ENCODE peak calls at places on chromosomes 11 and 22, in eight cellular contexts. B is suprapubic skin, V is mucosa of descending colon, M is GM12878, J is AG09309, C is stomach, W is nephron progenitor cell, Z is keratinocyte. R is an unnamed sample.

GRCh38 chr11:69799582-69799981 is 19.6 kb downstream of the FGF3 start:
- DNase-seq in B (no peak), C (no peak), J (no peak), Z (no peak), M (no peak), W (no peak), V (no peak), R (no peak)

GRCh38 chr11:121131656-121132055 is 30.6 kb downstream of the TECTA start:
- DNase-seq in V (no peak), J (no peak), W (no peak), C (no peak), B (no peak), M (no peak), Z (no peak), R (no peak)

GRCh38 chr11:1643146-1643690 is 13.6 kb downstream of the KRTAP5-5 start:
- DNase-seq in Z (no peak), V (no peak), B (no peak), W (no peak), J (no peak), C (no peak), M (no peak), R (peak)

GRCh38 chr11:125408281-125408680 is 87.8 kb downstream of the FEZ1 start:
- DNase-seq in B (no peak), V (no peak), W (no peak), C (no peak), M (no peak), J (no peak), Z (no peak), R (no peak)

GRCh38 chr11:129278586-129279319 is 86.6 kb upstream of the ARHGAP32 start:
- DNase-seq in M (no peak), C (no peak), J (no peak), Z (no peak), B (no peak), W (peak), V (peak), R (no peak)

GRCh38 chr11:834371-835316 is 1.9 kb downstream of the CD151 start:
- DNase-seq in M (no peak), J (no peak), B (no peak), V (peak), Z (peak), C (peak), W (no peak), R (no peak)

GRCh38 chr22:20206709-20207215 is 55.9 kb upstream of the CCDC188 start:
- DNase-seq in C (peak), B (no peak), Z (no peak), W (no peak), M (no peak), V (peak), J (no peak), R (no peak)

GRCh38 chr11:99371257-99371656 is 350.5 kb downstream of the CNTN5 start:
- DNase-seq in Z (no peak), W (no peak), C (no peak), M (no peak), J (no peak), V (no peak), B (no peak), R (no peak)

GRCh38 chr11:1548221-1549070 is 23.6 kb downstream of the DUSP8 start:
- DNase-seq in Z (no peak), W (peak), V (peak), C (peak), J (peak), B (no peak), M (no peak), R (no peak)

GRCh38 chr11:28963189-28963588 is 855.0 kb downstream of the METTL15 start:
- DNase-seq in C (no peak), B (no peak), V (no peak), J (peak), Z (no peak), W (no peak), M (no peak), R (no peak)

GRCh38 chr11:62458212-62459002 is 39.6 kb downstream of the SCGB1A1 start:
- DNase-seq in C (no peak), V (no peak), J (no peak), M (no peak), W (no peak), B (no peak), Z (no peak), R (no peak)

GRCh38 chr11:67389477-67389876 is 2.3 kb upstream of the RAD9A start:
- DNase-seq in Z (no peak), W (peak), V (peak), J (no peak), C (peak), B (no peak), M (no peak), R (no peak)

GRCh38 chr22:31872209-31872608 is 72.1 kb upstream of the YWHAH start:
- DNase-seq in J (no peak), Z (no peak), M (no peak), C (peak), B (no peak), V (no peak), W (no peak), R (no peak)

GRCh38 chr11:91248199-91248807 is 976.3 kb upstream of the FAT3 start:
- DNase-seq in M (no peak), V (no peak), C (peak), J (no peak), B (no peak), W (peak), Z (no peak), R (no peak)
- TF ChIP-seq CTCF in M (peak), V (no peak), C (peak), J (peak), B (peak), W (peak), Z (no peak), R (peak)

GRCh38 chr11:35622070-35622469 is 3.8 kb downstream of the FJX1 start:
- DNase-seq in B (no peak), W (no peak), V (no peak), J (peak), C (no peak), Z (no peak), M (no peak), R (no peak)

GRCh38 chr11:35618497-35619029 is 303 bp downstream of the FJX1 start:
- DNase-seq in J (no peak), W (no peak), V (no peak), Z (no peak), M (no peak), B (no peak), C (no peak), R (peak)

GRCh38 chr11:35621620-35622019 is 3.4 kb downstream of the FJX1 start:
- DNase-seq in C (no peak), B (no peak), V (no peak), W (no peak), M (no peak), Z (no peak), J (no peak), R (no peak)

GRCh38 chr11:35619030-35619753 is 932 bp downstream of the FJX1 start:
- DNase-seq in J (no peak), V (peak), B (no peak), W (peak), M (no peak), C (no peak), Z (no peak), R (peak)

GRCh38 chr11:35619754-35620640 is 1.7 kb downstream of the FJX1 start:
- DNase-seq in J (no peak), M (no peak), B (no peak), W (peak), Z (no peak), C (no peak), V (peak), R (peak)
- TF ChIP-seq CTCF in J (no peak), M (no peak), B (no peak), W (no peak), Z (peak), C (no peak), V (no peak), R (peak)

DNA sequence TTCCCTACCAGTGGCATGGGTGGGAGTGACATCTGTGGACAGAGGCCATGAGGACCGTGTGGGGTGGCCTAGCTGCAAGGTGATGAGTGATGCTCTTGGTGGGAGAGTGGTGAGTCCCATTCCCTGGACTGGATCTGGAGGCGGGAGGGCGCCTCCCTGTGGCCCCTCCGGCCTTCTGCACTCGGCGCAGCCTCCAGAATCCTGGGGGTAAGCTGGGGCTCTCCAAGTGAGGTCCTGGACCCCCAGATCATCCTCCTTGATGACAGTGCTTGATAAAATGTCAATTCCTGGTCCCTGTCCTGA is 32.3 kb upstream of the PRR5 start:
- DNase-seq in Z (no peak), C (no peak), B (no peak), J (no peak), W (no peak), M (no peak), V (peak), R (no peak)
- TF ChIP-seq CTCF in Z (peak), C (no peak), B (peak), J (peak), W (peak), M (peak), V (no peak), R (peak)

GRCh38 chr11:115132829-115133228 is 371.4 kb downstream of the CADM1 start:
- DNase-seq in B (no peak), W (no peak), Z (no peak), M (no peak), J (no peak), V (peak), C (no peak), R (no peak)
- TF ChIP-seq CTCF in B (no peak), W (no peak), Z (peak), M (peak), J (no peak), V (no peak), C (no peak), R (peak)

DNA sequence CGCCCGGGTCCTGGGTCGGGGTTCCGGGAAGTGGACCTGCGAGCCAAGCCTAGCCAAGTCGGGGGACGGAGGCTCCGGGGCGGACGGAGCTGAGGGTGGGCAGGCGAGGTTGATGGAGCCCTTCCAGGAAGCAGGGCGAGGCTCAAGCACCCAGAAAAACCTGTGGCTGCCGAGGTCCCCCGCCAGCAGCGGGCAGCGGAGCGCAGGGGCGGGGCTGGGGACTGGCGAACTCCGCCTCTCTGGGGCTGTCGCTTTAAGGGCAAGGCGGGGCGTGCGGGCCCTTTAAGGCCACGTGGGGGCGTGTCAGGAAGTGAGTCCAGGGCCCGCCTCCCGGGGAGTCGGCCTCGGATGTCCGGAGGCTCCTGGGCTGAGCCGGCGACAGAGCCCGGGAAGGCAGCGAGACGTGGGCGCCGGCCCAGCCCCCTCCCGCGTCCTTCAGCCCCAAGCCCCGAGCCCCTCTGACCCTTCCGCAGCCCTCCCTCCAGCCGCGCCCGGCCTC is at the start of gene SLC35C1:
- DNase-seq in W (peak), V (peak), J (peak), B (peak), M (peak), Z (peak), C (peak), R (peak)
- TF ChIP-seq CTCF in W (no peak), V (peak), J (no peak), B (no peak), M (no peak), Z (peak), C (no peak), R (peak)

GRCh38 chr11:102798012-102798746 is at the start of gene MMP1:
- DNase-seq in J (peak), Z (no peak), M (no peak), V (no peak), B (no peak), C (no peak), W (no peak), R (no peak)

GRCh38 chr11:102791271-102792036 is 6.5 kb downstream of the MMP1 start:
- DNase-seq in V (no peak), J (no peak), Z (no peak), W (no peak), B (no peak), C (no peak), M (no peak), R (no peak)

GRCh38 chr11:102793677-102794290 is 4.2 kb downstream of the MMP1 start:
- DNase-seq in J (no peak), C (no peak), W (no peak), M (no peak), Z (no peak), B (no peak), V (peak), R (no peak)

GRCh38 chr11:102792604-102793003 is 5.4 kb downstream of the MMP1 start:
- DNase-seq in W (no peak), J (no peak), C (no peak), M (no peak), V (no peak), B (no peak), Z (no peak), R (no peak)

DNA sequence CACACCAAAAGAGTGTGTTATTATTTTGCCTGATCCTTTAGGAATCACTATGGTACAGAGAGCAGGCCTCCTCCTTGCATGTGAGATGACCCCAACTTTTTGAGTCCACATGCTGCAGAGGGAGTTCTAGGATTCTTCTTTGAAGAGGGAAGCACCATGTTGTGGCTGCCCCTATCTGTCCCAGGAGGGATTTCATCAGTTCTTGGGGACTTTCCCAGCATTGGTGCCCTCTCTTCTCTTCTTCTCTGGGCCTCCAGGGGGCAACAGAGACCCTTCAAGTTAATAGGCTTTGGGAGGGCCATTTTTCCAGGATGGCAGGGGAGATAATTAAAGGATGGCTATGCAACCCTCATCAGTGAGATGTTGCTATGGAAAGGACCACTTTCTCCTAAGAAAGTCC is 3.6 kb downstream of the MMP1 start:
- DNase-seq in J (no peak), B (no peak), M (no peak), C (no peak), V (no peak), W (peak), Z (no peak), R (no peak)
- TF ChIP-seq CTCF in J (peak), B (no peak), M (peak), C (no peak), V (no peak), W (peak), Z (peak), R (peak)

R was measured in chondrocyte.